ENCODE peak calls at places on chromosomes 1 and 21, in six cellular contexts. Z is OCI-LY7, Y is GM13976, P is tibial nerve, W is WTC11, E is AG09319. S is an unnamed sample.
A peak's percentile ranks its signal among the peaks of the same experiment; 100 is the strongest.

GRCh38 chr1:17148950-17149608 is 29.8 kb upstream of the PADI2 start:
- DNase-seq in Z (no peak), Y (no peak), P (no peak), W (no peak), E (no peak), S (no peak)

GRCh38 chr1:23417570-23417969 is 7.0 kb downstream of the TCEA3 start:
- DNase-seq in Z (no peak), Y (no peak), P (no peak), W (no peak), E (no peak), S (no peak)

GRCh38 chr1:47332779-47333577 is 612 bp upstream of the CMPK1 start:
- DNase-seq in Z (no peak), Y (no peak), P (no peak), W (no peak), E (no peak), S (no peak)

GRCh38 chr21:38140192-38140905 is 116.4 kb upstream of the KCNJ15 start:
- DNase-seq in Z (no peak), Y (no peak), P (peak; percentile 20), W (no peak), E (no peak), S (no peak)

GRCh38 chr1:164748253-164748899 is 189.4 kb downstream of the PBX1 start:
- DNase-seq in Z (no peak), Y (no peak), P (peak; percentile 64), W (no peak), E (peak; percentile 97), S (no peak)

GRCh38 chr1:25810341-25811299 is 9.1 kb upstream of the MTFR1L start:
- DNase-seq in Z (peak; percentile 76), Y (peak; percentile 86), P (peak; percentile 80), W (peak; percentile 96), E (no peak), S (peak; percentile 89)

GRCh38 chr1:56820755-56821461 is 1.7 kb upstream of the FYB2 start:
- DNase-seq in Z (peak; percentile 56), Y (peak; percentile 81), P (peak; percentile 80), W (peak; percentile 97), E (peak; percentile 49), S (peak; percentile 82)

GRCh38 chr1:10717296-10718082 is 79.0 kb downstream of the CASZ1 start:
- DNase-seq in Z (no peak), Y (no peak), P (no peak), W (no peak), E (no peak), S (no peak)

GRCh38 chr1:109357673-109358072 is 40.0 kb downstream of the SORT1 start:
- DNase-seq in Z (no peak), Y (no peak), P (no peak), W (no peak), E (no peak), S (no peak)

GRCh38 chr1:44798481-44799365 is 1.5 kb upstream of the PLK3 start:
- DNase-seq in Z (no peak), Y (no peak), P (no peak), W (no peak), E (no peak), S (no peak)

GRCh38 chr1:212229654-212230053 is 55.6 kb upstream of the PPP2R5A start:
- DNase-seq in Z (no peak), Y (no peak), P (no peak), W (no peak), E (no peak), S (no peak)

GRCh38 chr1:79859212-79859948 is 852.9 kb upstream of the ADGRL4 start:
- DNase-seq in Z (no peak), Y (no peak), P (no peak), W (no peak), E (peak; percentile 11), S (no peak)

GRCh38 chr1:155976913-155977606 is 1.3 kb downstream of the ARHGEF2 start:
- DNase-seq in Z (no peak), Y (peak; percentile 25), P (no peak), W (no peak), E (no peak), S (peak; percentile 63)

GRCh38 chr1:109770331-109771095 is 6.8 kb upstream of the EPS8L3 start:
- DNase-seq in Z (no peak), Y (no peak), P (no peak), W (peak; percentile 15), E (no peak), S (no peak)

GRCh38 chr1:2981388-2981787 is 39.9 kb upstream of the ACTRT2 start:
- DNase-seq in Z (no peak), Y (no peak), P (no peak), W (no peak), E (no peak), S (no peak)

GRCh38 chr1:39538531-39539251 is 37.9 kb downstream of the PABPC4 start:
- DNase-seq in Z (no peak), Y (no peak), P (no peak), W (no peak), E (no peak), S (no peak)

GRCh38 chr1:59006932-59007331 is 223.1 kb upstream of the JUN start:
- DNase-seq in Z (no peak), Y (no peak), P (no peak), W (no peak), E (no peak), S (no peak)

GRCh38 chr1:51019811-51020210 is 49.8 kb downstream of the CDKN2C start:
- DNase-seq in Z (no peak), Y (no peak), P (no peak), W (no peak), E (peak; percentile 27), S (no peak)

GRCh38 chr1:206557636-206558473 is 50.5 kb downstream of the RASSF5 start:
- DNase-seq in Z (peak; percentile 63), Y (peak; percentile 43), P (no peak), W (no peak), E (no peak), S (peak; percentile 54)

GRCh38 chr1:213119794-213120193 is 68.8 kb downstream of the RPS6KC1 start:
- DNase-seq in Z (no peak), Y (no peak), P (no peak), W (no peak), E (no peak), S (no peak)

GRCh38 chr1:201715801-201716741 is 112.9 kb upstream of the IPO9 start:
- DNase-seq in Z (peak; percentile 47), Y (peak; percentile 56), P (no peak), W (no peak), E (no peak), S (no peak)

GRCh38 chr1:190067592-190067991 is 410.1 kb downstream of the BRINP3 start:
- DNase-seq in Z (no peak), Y (no peak), P (no peak), W (no peak), E (no peak), S (no peak)

GRCh38 chr1:155978325-155978972 is at the start of gene ARHGEF2:
- DNase-seq in Z (peak; percentile 94), Y (peak; percentile 92), P (peak; percentile 77), W (peak; percentile 91), E (no peak), S (peak; percentile 93)

GRCh38 chr1:162538815-162539431 is 22.6 kb upstream of the UAP1 start:
- DNase-seq in Z (no peak), Y (no peak), P (no peak), W (no peak), E (peak; percentile 56), S (peak; percentile 21)

GRCh38 chr1:181143081-181143859 is 54.8 kb downstream of the IER5 start:
- DNase-seq in Z (no peak), Y (no peak), P (no peak), W (no peak), E (no peak), S (no peak)

DNA sequence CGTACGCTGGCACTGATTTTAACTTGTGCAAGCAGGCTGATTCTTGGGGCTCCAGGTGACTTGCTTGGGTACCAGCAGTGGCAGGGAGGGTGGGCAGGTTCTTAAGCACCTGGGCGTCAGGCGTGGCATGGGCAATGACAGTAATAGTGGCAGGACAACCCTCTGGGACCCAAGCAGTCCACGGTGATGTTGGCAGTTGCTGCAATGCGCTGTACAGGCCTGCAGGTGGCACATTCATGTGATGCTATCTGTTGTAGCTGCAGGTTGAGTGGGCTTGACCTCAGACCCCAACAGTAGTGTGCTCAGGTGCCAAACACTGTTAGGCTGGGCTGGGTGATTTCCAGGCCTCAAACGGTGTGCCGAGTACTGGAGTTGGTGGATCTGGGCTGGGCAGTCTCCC is 10.2 kb upstream of the OR10J4 start:
- DNase-seq in Z (no peak), Y (no peak), P (no peak), W (peak; percentile 65), E (no peak), S (no peak)
- TF ChIP-seq CTCF in Z (peak; percentile 47), Y (peak; percentile 14), P (no peak), W (peak; percentile 46), E (no peak), S (no peak)

GRCh38 chr21:15552914-15553491 is 176.8 kb upstream of the USP25 start:
- DNase-seq in Z (peak; percentile 23), Y (no peak), P (no peak), W (no peak), E (no peak), S (no peak)
- TF ChIP-seq CTCF in Z (peak; percentile 72), Y (no peak), P (peak; percentile 27), W (peak; percentile 15), E (peak; percentile 57), S (peak; percentile 46)

GRCh38 chr1:160028426-160028825 is 3.4 kb downstream of the PIGM start:
- DNase-seq in Z (no peak), Y (no peak), P (no peak), W (no peak), E (no peak), S (no peak)

GRCh38 chr1:160030657-160031367 is 978 bp downstream of the PIGM start:
- DNase-seq in Z (peak; percentile 25), Y (peak; percentile 47), P (no peak), W (no peak), E (no peak), S (peak; percentile 11)

GRCh38 chr1:160032165-160032827 is 506 bp upstream of the PIGM start:
- DNase-seq in Z (peak; percentile 11), Y (peak; percentile 25), P (no peak), W (no peak), E (no peak), S (peak; percentile 11)

GRCh38 chr1:160031368-160032164 is at the start of gene PIGM:
- DNase-seq in Z (peak; percentile 97), Y (peak; percentile 93), P (peak; percentile 93), W (peak; percentile 99), E (peak; percentile 47), S (peak; percentile 98)
- TF ChIP-seq CTCF in Z (no peak), Y (no peak), P (peak; percentile 19), W (no peak), E (no peak), S (no peak)

GRCh38 chr21:35749904-35750303 is 310.4 kb downstream of the SETD4 start:
- DNase-seq in Z (no peak), Y (no peak), P (no peak), W (no peak), E (no peak), S (no peak)
- TF ChIP-seq CTCF in Z (no peak), Y (no peak), P (no peak), W (no peak), E (no peak), S (no peak)

GRCh38 chr1:160818207-160818935 is 22.4 kb downstream of the LY9 start:
- DNase-seq in Z (no peak), Y (no peak), P (no peak), W (no peak), E (no peak), S (no peak)

GRCh38 chr1:160819186-160819585 is 23.2 kb downstream of the LY9 start:
- DNase-seq in Z (no peak), Y (no peak), P (no peak), W (no peak), E (no peak), S (no peak)

GRCh38 chr1:160827418-160827817 is 31.4 kb downstream of the LY9 start:
- DNase-seq in Z (no peak), Y (no peak), P (peak; percentile 14), W (no peak), E (no peak), S (no peak)

GRCh38 chr1:160826546-160826945 is 30.6 kb downstream of the LY9 start:
- DNase-seq in Z (no peak), Y (no peak), P (no peak), W (no peak), E (no peak), S (no peak)

GRCh38 chr1:160821627-160822026 is 25.7 kb downstream of the LY9 start:
- DNase-seq in Z (no peak), Y (no peak), P (no peak), W (peak; percentile 61), E (no peak), S (peak; percentile 37)
- TF ChIP-seq CTCF in Z (peak; percentile 67), Y (no peak), P (no peak), W (peak; percentile 14), E (no peak), S (no peak)

S was measured in activated CD8-positive, alpha-beta T cell treated with anti-CD3 and anti-CD28 coated beads for 36 hours.